ENCODE peak calls at places on chromosomes 3 and 15, in nine cellular contexts. A is GM13977, U is AG09319, W is astrocyte of the spinal cord, Q is progenitor cell of endocrine pancreas, K is mesothelial cell of epicardium, I is OCI-LY7, Z is lower leg skin, E is DND-41. S is an unnamed sample.

GRCh38 chr3:149339931-149340309 is 6.5 kb upstream of the TM4SF18 start:
- DNase-seq in A (no peak), U (peak), W (peak), Q (no peak), K (peak), I (no peak), Z (peak), E (no peak), S (no peak)

GRCh38 chr15:47806008-47806407 is 88.7 kb downstream of the SEMA6D start:
- DNase-seq in A (no peak), U (no peak), W (no peak), Q (no peak), K (no peak), I (no peak), Z (no peak), E (no peak), S (no peak)

GRCh38 chr3:190319660-190320059 is 2.6 kb downstream of the CLDN1 start:
- DNase-seq in A (no peak), U (no peak), W (no peak), Q (no peak), K (no peak), I (no peak), Z (no peak), E (no peak), S (no peak)

GRCh38 chr3:20622304-20622703 is 436.3 kb upstream of the SGO1 start:
- DNase-seq in A (no peak), U (peak), W (peak), Q (no peak), K (no peak), I (no peak), Z (no peak), E (no peak), S (no peak)

GRCh38 chr15:84821501-84822021 is 4.4 kb downstream of the ALPK3 start:
- DNase-seq in A (no peak), U (no peak), W (no peak), Q (no peak), K (no peak), I (peak), Z (peak), E (no peak), S (no peak)

GRCh38 chr3:23710555-23710954 is 95.2 kb upstream of the UBE2E1 start:
- DNase-seq in A (no peak), U (no peak), W (peak), Q (no peak), K (no peak), I (no peak), Z (no peak), E (no peak), S (no peak)

GRCh38 chr15:22888120-22888859 is 49.8 kb downstream of the NIPA2 start:
- DNase-seq in A (no peak), U (peak), W (peak), Q (no peak), K (no peak), I (no peak), Z (no peak), E (no peak), S (no peak)

GRCh38 chr3:46483799-46484198 is 14.0 kb upstream of the RTP3 start:
- DNase-seq in A (no peak), U (no peak), W (no peak), Q (no peak), K (no peak), I (no peak), Z (no peak), E (no peak), S (no peak)

GRCh38 chr3:106198828-106199194 is 330.0 kb upstream of the CBLB start:
- DNase-seq in A (no peak), U (peak), W (no peak), Q (no peak), K (no peak), I (no peak), Z (no peak), E (no peak), S (no peak)

GRCh38 chr3:131072099-131072559 is 45.5 kb downstream of the NEK11 start:
- DNase-seq in A (no peak), U (no peak), W (peak), Q (no peak), K (no peak), I (no peak), Z (no peak), E (no peak), S (no peak)

GRCh38 chr15:88274534-88275460 is 18.3 kb upstream of the NTRK3 start:
- DNase-seq in A (peak), U (peak), W (peak), Q (peak), K (no peak), I (peak), Z (peak), E (peak), S (peak)

GRCh38 chr3:86948840-86949239 is 42.1 kb downstream of the VGLL3 start:
- DNase-seq in A (no peak), U (peak), W (peak), Q (no peak), K (no peak), I (no peak), Z (no peak), E (no peak), S (no peak)

GRCh38 chr3:185250247-185250646 is 3.6 kb downstream of the EHHADH start:
- DNase-seq in A (no peak), U (no peak), W (no peak), Q (no peak), K (no peak), I (no peak), Z (no peak), E (no peak), S (no peak)

GRCh38 chr3:148238421-148238821 is 459.3 kb upstream of the AGTR1 start:
- DNase-seq in A (no peak), U (no peak), W (peak), Q (no peak), K (no peak), I (no peak), Z (no peak), E (no peak), S (no peak)

GRCh38 chr3:154430014-154430413 is at the start of gene GPR149:
- DNase-seq in A (no peak), U (no peak), W (no peak), Q (no peak), K (no peak), I (no peak), Z (no peak), E (no peak), S (no peak)

GRCh38 chr15:85379403-85380131 is 836 bp upstream of the AKAP13 start:
- DNase-seq in A (no peak), U (no peak), W (no peak), Q (no peak), K (no peak), I (peak), Z (no peak), E (peak), S (no peak)

GRCh38 chr3:158094235-158094916 is 11.8 kb downstream of the SHOX2 start:
- DNase-seq in A (peak), U (no peak), W (no peak), Q (peak), K (no peak), I (no peak), Z (no peak), E (no peak), S (peak)

GRCh38 chr3:7038394-7038793 is 177.5 kb downstream of the GRM7 start:
- DNase-seq in A (no peak), U (no peak), W (no peak), Q (no peak), K (no peak), I (no peak), Z (no peak), E (no peak), S (no peak)

GRCh38 chr15:78749831-78750230 is 61.4 kb downstream of the ADAMTS7 start:
- DNase-seq in A (no peak), U (no peak), W (no peak), Q (no peak), K (no peak), I (no peak), Z (peak), E (no peak), S (no peak)

GRCh38 chr15:83404143-83404542 is 43.0 kb upstream of the SH3GL3 start:
- DNase-seq in A (no peak), U (no peak), W (no peak), Q (no peak), K (no peak), I (no peak), Z (no peak), E (no peak), S (no peak)

GRCh38 chr3:143433787-143434378 is 314.3 kb downstream of the CHST2 start:
- DNase-seq in A (peak), U (no peak), W (no peak), Q (no peak), K (no peak), I (peak), Z (no peak), E (peak), S (peak)
- TF ChIP-seq CTCF in A (peak), U (peak), W (peak), Q (peak), K (peak), I (peak), Z (no peak), E (peak), S (peak)

GRCh38 chr3:138270245-138270644 is 59.4 kb downstream of the NME9 start:
- DNase-seq in A (no peak), U (no peak), W (no peak), Q (no peak), K (no peak), I (no peak), Z (no peak), E (no peak), S (no peak)
- TF ChIP-seq CTCF in A (no peak), U (no peak), W (no peak), Q (no peak), K (no peak), I (peak), Z (no peak), E (no peak), S (no peak)

DNA sequence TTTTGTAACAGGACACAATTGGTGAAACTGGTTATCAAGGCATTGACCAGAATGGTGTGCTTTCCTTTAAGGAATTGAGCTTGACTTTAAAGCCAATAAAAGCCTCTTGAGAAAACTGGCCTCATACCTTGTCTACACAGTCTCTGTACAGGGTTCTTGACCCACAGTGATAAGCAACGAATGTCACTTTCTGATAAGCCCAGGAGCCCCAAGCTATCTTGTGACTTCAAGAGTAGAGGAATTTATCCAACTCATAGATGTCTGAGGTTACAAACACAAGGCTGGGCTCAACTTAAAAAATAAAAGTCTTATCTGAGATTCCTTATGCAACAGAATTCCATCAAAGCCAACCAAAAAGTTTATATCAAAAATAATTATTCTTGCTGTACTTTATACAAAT is 212.1 kb downstream of the GBE1 start:
- DNase-seq in A (no peak), U (no peak), W (no peak), Q (no peak), K (no peak), I (no peak), Z (no peak), E (no peak), S (no peak)
- TF ChIP-seq CTCF in A (no peak), U (no peak), W (no peak), Q (no peak), K (no peak), I (no peak), Z (no peak), E (no peak), S (no peak)

GRCh38 chr3:14608298-14608697 is 43.3 kb upstream of the CCDC174 start:
- DNase-seq in A (no peak), U (no peak), W (no peak), Q (no peak), K (no peak), I (no peak), Z (no peak), E (no peak), S (no peak)
- TF ChIP-seq CTCF in A (no peak), U (no peak), W (no peak), Q (no peak), K (no peak), I (peak), Z (no peak), E (no peak), S (no peak)

DNA sequence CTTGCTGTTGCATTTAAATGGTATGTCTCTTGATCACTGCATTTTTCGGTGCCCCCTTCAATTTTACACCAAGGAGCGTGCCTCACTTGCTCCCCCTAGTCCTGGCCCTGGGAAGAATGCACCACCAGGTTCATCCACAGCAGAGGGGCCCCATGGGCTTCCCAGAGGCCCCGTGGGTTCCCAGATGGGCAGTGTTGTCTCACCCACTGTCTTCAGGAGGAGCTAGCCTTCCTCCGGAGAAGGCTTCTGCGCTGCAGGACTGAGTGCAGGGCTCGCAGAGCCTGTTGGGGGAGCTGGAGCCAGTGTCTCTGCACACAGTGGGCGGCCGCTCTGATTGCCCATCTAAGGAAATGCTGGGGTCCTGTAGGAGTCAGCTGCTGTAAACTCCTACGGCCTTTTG is 45.9 kb downstream of the POLR2M start:
- DNase-seq in A (no peak), U (no peak), W (peak), Q (no peak), K (no peak), I (no peak), Z (peak), E (no peak), S (no peak)
- TF ChIP-seq CTCF in A (peak), U (no peak), W (peak), Q (no peak), K (no peak), I (peak), Z (no peak), E (peak), S (no peak)

GRCh38 chr15:62067448-62068044 is 769 bp downstream of the C2CD4A start:
- DNase-seq in A (peak), U (no peak), W (no peak), Q (peak), K (no peak), I (no peak), Z (no peak), E (no peak), S (peak)

GRCh38 chr15:62068787-62069170 is 2.0 kb downstream of the C2CD4A start:
- DNase-seq in A (no peak), U (no peak), W (peak), Q (no peak), K (no peak), I (no peak), Z (no peak), E (no peak), S (no peak)

GRCh38 chr15:62069551-62069950 is 2.8 kb downstream of the C2CD4A start:
- DNase-seq in A (no peak), U (no peak), W (no peak), Q (no peak), K (no peak), I (no peak), Z (no peak), E (no peak), S (no peak)

GRCh38 chr15:62068071-62068786 is 1.5 kb downstream of the C2CD4A start:
- DNase-seq in A (peak), U (no peak), W (peak), Q (peak), K (peak), I (no peak), Z (no peak), E (no peak), S (peak)

DNA sequence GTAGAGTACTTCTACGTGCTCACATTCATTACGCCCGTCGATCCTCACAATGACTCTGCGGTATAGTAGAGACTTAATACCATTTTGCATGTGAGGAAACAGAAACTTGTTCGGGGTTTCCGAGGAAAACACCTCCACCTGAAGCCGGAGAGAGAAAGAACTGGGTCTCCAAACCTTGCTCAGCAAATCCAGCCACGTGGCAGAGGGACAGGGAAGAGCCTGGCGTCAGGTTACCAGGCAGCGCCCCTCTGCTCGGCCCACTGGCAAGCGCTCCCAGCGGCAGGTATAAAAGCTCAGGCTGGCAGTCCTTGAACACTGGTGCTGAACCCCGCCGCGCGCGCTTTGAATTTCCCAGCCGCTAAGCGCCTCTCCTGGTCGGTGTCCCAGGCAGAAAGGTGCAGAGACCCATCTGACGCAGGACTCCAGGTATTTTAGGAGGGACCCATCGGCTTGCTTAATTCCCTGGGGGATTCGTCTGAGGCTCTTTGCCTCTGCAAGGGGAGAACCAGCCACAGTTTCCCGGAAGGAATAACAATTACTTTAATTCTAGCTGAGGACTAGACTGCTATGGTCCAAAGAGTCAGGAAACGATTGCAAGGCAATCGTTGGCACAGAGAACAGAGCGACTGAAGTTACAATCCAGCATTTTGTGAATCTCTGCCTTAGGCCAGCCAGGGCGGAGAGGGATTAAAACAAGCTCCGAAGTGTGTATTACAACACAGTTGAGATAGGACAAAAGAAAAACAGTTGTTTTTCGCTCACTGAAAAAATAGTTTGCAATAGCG is at the start of gene C2CD4A:
- DNase-seq in A (peak), U (no peak), W (peak), Q (peak), K (peak), I (peak), Z (peak), E (no peak), S (peak)
- TF ChIP-seq CTCF in A (no peak), U (no peak), W (peak), Q (peak), K (no peak), I (peak), Z (no peak), E (no peak), S (no peak)

DNA sequence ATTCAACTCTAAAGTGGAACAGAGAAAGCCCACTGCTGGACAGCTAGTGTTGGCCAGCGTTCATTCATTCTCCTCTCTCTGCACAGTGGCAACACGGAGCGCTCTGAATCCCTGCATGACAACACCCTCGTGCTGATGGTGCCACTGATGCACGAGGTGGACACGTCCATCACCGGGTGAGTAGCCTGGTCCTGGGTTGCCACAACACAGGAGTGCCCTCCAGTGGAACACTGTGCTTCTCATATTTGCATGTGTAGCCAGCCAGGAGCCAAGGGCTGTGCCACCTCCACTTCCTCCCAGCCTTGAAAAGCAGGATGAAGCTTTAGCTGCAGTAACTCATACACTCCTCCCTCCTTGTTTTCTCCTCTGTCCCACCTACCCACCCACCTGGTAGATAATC is 120.0 kb upstream of the CTDSPL start:
- DNase-seq in A (no peak), U (no peak), W (no peak), Q (no peak), K (no peak), I (peak), Z (no peak), E (no peak), S (no peak)
- TF ChIP-seq CTCF in A (no peak), U (peak), W (peak), Q (no peak), K (no peak), I (peak), Z (no peak), E (no peak), S (no peak)

DNA sequence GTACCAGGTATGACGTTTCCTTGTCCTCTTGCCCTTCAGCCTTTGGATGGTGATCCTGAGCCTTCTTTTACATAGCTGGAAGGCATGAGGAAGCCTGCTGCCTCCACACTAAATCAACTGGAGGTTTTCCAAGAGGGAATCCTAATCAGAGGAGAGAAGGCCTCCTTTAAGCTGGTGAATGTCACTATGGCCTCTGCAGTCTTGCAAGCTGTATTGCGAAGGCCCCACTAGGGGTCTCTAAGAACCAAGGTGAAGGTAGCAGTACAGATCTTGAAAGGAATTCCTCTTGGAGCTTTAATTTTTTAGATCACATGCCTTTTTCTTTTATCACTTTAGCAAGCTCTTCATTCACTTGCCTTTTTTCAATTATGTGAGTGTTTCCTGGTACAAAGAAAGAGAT is 119.2 kb downstream of the GHSR start:
- DNase-seq in A (no peak), U (no peak), W (no peak), Q (no peak), K (no peak), I (no peak), Z (no peak), E (peak), S (no peak)
- TF ChIP-seq CTCF in A (no peak), U (no peak), W (peak), Q (peak), K (no peak), I (peak), Z (no peak), E (peak), S (no peak)

S was measured in GM13976.